ENCODE peak calls at places on chromosomes 7 and 10, in six cellular contexts. E is hepatocyte, S is WERI-Rb-1, Z is AG04450, W is testis, H is lower lobe of right lung. U is an unnamed sample.
A peak's percentile ranks its signal among the peaks of the same experiment; 100 is the strongest.

GRCh38 chr7:151274936-151275812 is 26.7 kb upstream of the SMARCD3 start:
- DNase-seq in H (no peak), Z (no peak), E (no peak), S (no peak), W (no peak), U (no peak)

GRCh38 chr10:34109952-34110702 is 705.0 kb downstream of the PARD3 start:
- DNase-seq in H (no peak), Z (peak; percentile 24), W (no peak), E (no peak), S (no peak), U (no peak)

GRCh38 chr7:83697814-83698530 is 49.0 kb upstream of the SEMA3E start:
- DNase-seq in S (no peak), W (no peak), Z (no peak), H (no peak), E (no peak), U (no peak)

GRCh38 chr10:82358486-82359097 is 483.6 kb downstream of the NRG3 start:
- DNase-seq in E (no peak), S (no peak), H (no peak), W (no peak), Z (no peak), U (no peak)

GRCh38 chr10:74177140-74177677 is 26.2 kb downstream of the ADK start:
- DNase-seq in S (peak; percentile 14), E (peak; percentile 78), H (peak; percentile 64), Z (no peak), W (peak; percentile 58), U (peak; percentile 25)

GRCh38 chr10:29949411-29950011 is 109.9 kb downstream of the JCAD start:
- DNase-seq in E (no peak), Z (peak; percentile 93), W (no peak), S (no peak), H (no peak), U (no peak)

GRCh38 chr10:8477300-8477699 is 422.8 kb downstream of the GATA3 start:
- DNase-seq in E (no peak), H (no peak), S (no peak), Z (no peak), W (no peak), U (no peak)

GRCh38 chr7:130144632-130145171 is 60.5 kb downstream of the TMEM209 start:
- DNase-seq in H (no peak), S (no peak), E (no peak), W (no peak), Z (peak; percentile 26), U (no peak)

GRCh38 chr10:51955696-51956095 is 256.3 kb upstream of the CSTF2T start:
- DNase-seq in W (no peak), S (no peak), Z (no peak), E (no peak), H (no peak), U (no peak)

GRCh38 chr10:15183689-15184481 is 15.4 kb upstream of the NMT2 start:
- DNase-seq in S (no peak), E (no peak), Z (no peak), W (no peak), H (no peak), U (no peak)

GRCh38 chr7:44713680-44714335 is 34.8 kb upstream of the ZMIZ2 start:
- DNase-seq in H (no peak), Z (no peak), W (no peak), S (no peak), E (no peak), U (no peak)

GRCh38 chr7:2566890-2567662 is 8.3 kb downstream of the IQCE start:
- DNase-seq in S (no peak), W (no peak), H (peak; percentile 37), E (no peak), Z (peak; percentile 69), U (no peak)

GRCh38 chr10:113023017-113023416 is 73.0 kb downstream of the TCF7L2 start:
- DNase-seq in Z (no peak), W (no peak), H (peak; percentile 69), E (no peak), S (no peak), U (no peak)

GRCh38 chr7:101244385-101245146 is at the start of gene FIS1:
- DNase-seq in H (peak; percentile 97), E (peak; percentile 98), W (peak; percentile 96), Z (peak; percentile 52), S (peak; percentile 94), U (peak; percentile 97)

GRCh38 chr10:125231116-125231812 is 70.9 kb upstream of the CTBP2 start:
- DNase-seq in Z (peak; percentile 93), S (no peak), H (no peak), E (peak; percentile 64), W (no peak), U (no peak)

GRCh38 chr7:149180713-149181112 is 14.6 kb upstream of the ZNF282 start:
- DNase-seq in W (no peak), Z (no peak), H (no peak), S (no peak), E (no peak), U (no peak)

GRCh38 chr7:27940341-27940740 is 200.4 kb downstream of the TAX1BP1 start:
- DNase-seq in H (no peak), Z (no peak), S (no peak), E (no peak), W (no peak), U (no peak)
- TF ChIP-seq CTCF in H (no peak), Z (no peak), S (no peak), E (no peak), W (no peak), U (no peak)

DNA sequence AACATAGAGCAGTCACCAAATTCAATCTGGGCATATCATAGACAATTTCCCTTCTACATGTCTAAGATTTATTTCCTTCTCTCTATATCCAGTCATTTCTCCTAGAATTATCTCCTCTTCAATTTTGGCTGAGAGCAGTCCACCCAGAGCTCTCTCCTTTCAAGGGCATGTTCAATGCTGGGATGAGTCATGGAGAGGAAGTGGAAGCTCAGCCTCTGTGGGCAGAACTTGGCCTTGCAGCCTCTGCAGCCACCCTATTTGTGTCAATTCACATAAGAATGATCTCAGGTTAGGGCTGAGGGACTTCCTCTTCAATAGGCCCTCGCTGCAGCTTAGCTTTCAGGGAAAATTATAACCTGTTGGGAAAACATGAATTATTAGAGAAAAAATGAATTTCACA is 560.8 kb downstream of the POM121L12 start:
- DNase-seq in W (no peak), H (no peak), S (no peak), Z (no peak), E (peak; percentile 37), U (no peak)
- TF ChIP-seq CTCF in W (no peak), H (no peak), S (no peak), Z (no peak), E (no peak), U (no peak)

DNA sequence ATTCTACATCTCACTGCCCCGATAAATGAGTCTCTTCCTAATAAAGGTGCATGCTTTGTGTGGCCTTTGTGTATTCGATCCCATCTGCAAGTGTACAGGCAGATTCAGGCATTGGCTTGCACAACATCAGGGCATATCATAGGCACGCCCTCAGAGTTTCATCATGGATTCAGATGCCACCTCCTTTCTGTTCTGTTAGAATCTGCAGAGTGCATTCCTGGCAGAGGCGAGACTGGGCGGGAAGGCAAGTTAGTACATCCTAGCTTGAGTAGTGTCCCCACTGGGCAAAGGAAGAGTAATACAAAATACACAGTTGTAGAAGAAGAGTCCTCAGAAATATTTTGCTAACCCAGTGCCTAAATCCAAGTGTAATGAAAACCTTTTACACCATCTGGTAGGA is 346.5 kb upstream of the GALNT17 start:
- DNase-seq in Z (no peak), W (no peak), S (no peak), E (no peak), H (no peak), U (no peak)
- TF ChIP-seq CTCF in Z (no peak), W (no peak), S (no peak), E (no peak), H (no peak), U (no peak)

GRCh38 chr7:51028128-51028830 is 245.6 kb upstream of the GRB10 start:
- DNase-seq in Z (no peak), E (no peak), H (no peak), S (no peak), W (no peak), U (no peak)
- TF ChIP-seq CTCF in Z (no peak), E (no peak), H (no peak), S (no peak), W (no peak), U (no peak)

GRCh38 chr7:45881759-45882464 is 6.4 kb upstream of the IGFBP1 start:
- DNase-seq in Z (peak; percentile 55), W (no peak), S (no peak), E (peak; percentile 56), H (no peak), U (no peak)

GRCh38 chr7:45878457-45879144 is 5.7 kb upstream of the CCDC201 start:
- DNase-seq in E (no peak), H (no peak), S (no peak), W (no peak), Z (no peak), U (no peak)

GRCh38 chr7:45882465-45882810 is 5.8 kb upstream of the IGFBP1 start:
- DNase-seq in W (no peak), S (no peak), Z (no peak), E (no peak), H (no peak), U (no peak)

GRCh38 chr7:45880433-45880860 is 7.6 kb upstream of the CCDC201 start:
- DNase-seq in H (no peak), S (no peak), W (no peak), Z (no peak), E (no peak), U (no peak)

DNA sequence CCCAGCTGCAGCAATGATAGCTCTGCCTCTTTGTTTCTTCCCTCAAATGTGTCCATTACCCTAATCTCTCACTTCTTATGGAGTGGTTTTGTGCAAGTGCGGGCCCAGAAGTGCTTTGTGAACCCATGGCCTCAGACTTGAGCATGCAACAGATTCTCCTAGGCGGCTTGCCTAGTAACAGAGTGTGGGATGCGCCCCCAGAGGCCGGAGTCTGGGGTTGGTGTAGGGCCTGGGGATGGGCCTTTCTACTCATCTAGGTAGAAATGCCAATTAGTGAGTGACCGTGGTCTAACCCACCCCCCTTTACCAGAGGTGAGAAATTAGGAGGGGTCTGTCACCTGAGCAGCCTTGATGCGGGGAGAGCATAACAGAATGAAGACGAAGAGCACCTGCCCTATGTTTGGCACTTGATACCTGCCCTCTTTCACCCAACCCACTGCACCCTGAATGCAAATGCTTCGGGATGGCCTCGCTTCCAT is 7.0 kb upstream of the IGFBP1 start:
- DNase-seq in E (no peak), Z (no peak), W (no peak), H (no peak), S (no peak), U (no peak)
- TF ChIP-seq CTCF in E (no peak), Z (no peak), W (no peak), H (no peak), S (no peak), U (no peak)

U was measured in glutamatergic neuron.